ENCODE peak calls at places on chromosome 5, in five cellular contexts. J is caudate nucleus; S is ovary; R is mucosa of descending colon; E is CD8-positive, alpha-beta memory T cell. F is an unnamed sample.

GRCh38 chr5:173321886-173322285 is 6.3 kb downstream of the STC2 start:
- DNase-seq in J (no peak), S (no peak), R (no peak), E (no peak), F (no peak)

GRCh38 chr5:67880876-67881275 is 334.7 kb upstream of the PIK3R1 start:
- DNase-seq in J (no peak), S (no peak), R (no peak), E (no peak), F (no peak)

GRCh38 chr5:106134549-106134948 is 1536.2 kb downstream of the EFNA5 start:
- DNase-seq in J (no peak), S (no peak), R (no peak), E (no peak), F (no peak)

GRCh38 chr5:120146787-120147186 is 317.3 kb upstream of the PRR16 start:
- DNase-seq in J (no peak), S (no peak), R (no peak), E (no peak), F (no peak)

GRCh38 chr5:36666304-36666703 is 59.9 kb downstream of the SLC1A3 start:
- DNase-seq in J (no peak), S (no peak), R (no peak), E (no peak), F (no peak)

GRCh38 chr5:12023614-12024241 is 119.5 kb upstream of the CTNND2 start:
- DNase-seq in J (no peak), S (no peak), R (no peak), E (no peak), F (no peak)

GRCh38 chr5:125655156-125655555 is 768.1 kb upstream of the GRAMD2B start:
- DNase-seq in J (no peak), S (no peak), R (no peak), E (no peak), F (no peak)

GRCh38 chr5:154745349-154745748 is 9.8 kb upstream of the LARP1 start:
- DNase-seq in J (no peak), S (no peak), R (no peak), E (no peak), F (no peak)

GRCh38 chr5:52947208-52947607 is 41.9 kb upstream of the ITGA2 start:
- DNase-seq in J (no peak), S (no peak), R (no peak), E (no peak), F (no peak)

GRCh38 chr5:163379298-163380155 is 57.9 kb upstream of the CCNG1 start:
- DNase-seq in J (no peak), S (no peak), R (no peak), E (no peak), F (peak; percentile 8)

GRCh38 chr5:159106569-159107282 is 7.0 kb upstream of the EBF1 start:
- DNase-seq in J (no peak), S (peak; percentile 85), R (peak; percentile 76), E (peak; percentile 47), F (peak; percentile 63)

GRCh38 chr5:133816791-133817190 is 151.6 kb downstream of the C5orf15 start:
- DNase-seq in J (no peak), S (no peak), R (no peak), E (no peak), F (no peak)

F was measured in frontal cortex.